ENCODE peak calls at places on chromosomes 13 and 19, in eight cellular contexts. J, U, Q, I, P, T, H and A are unnamed samples.

GRCh38 chr13:102317593-102317992 is 84.3 kb downstream of the FGF14 start:
- DNase-seq in P (no peak), Q (no peak), H (no peak), I (peak), J (no peak), U (peak), T (peak), A (peak)

GRCh38 chr19:46303702-46304397 is 7.0 kb downstream of the HIF3A start:
- DNase-seq in T (peak), Q (peak), J (no peak), U (peak), P (no peak), H (no peak), I (no peak), A (no peak)

GRCh38 chr13:44174769-44175425 is 198.7 kb upstream of the SERP2 start:
- DNase-seq in U (peak), J (no peak), I (peak), P (no peak), H (no peak), T (peak), Q (no peak), A (no peak)

GRCh38 chr13:105990256-105990958 is 545.1 kb downstream of the EFNB2 start:
- DNase-seq in H (peak), P (no peak), Q (peak), U (no peak), I (peak), T (no peak), J (no peak), A (no peak)

GRCh38 chr19:4197625-4198466 is 15.4 kb downstream of the ANKRD24 start:
- DNase-seq in I (peak), H (no peak), Q (no peak), T (no peak), P (no peak), J (no peak), U (no peak), A (no peak)

GRCh38 chr19:38429055-38429810 is 3.2 kb upstream of the RASGRP4 start:
- DNase-seq in U (no peak), T (no peak), P (no peak), Q (no peak), J (no peak), I (no peak), H (no peak), A (no peak)

GRCh38 chr13:95713651-95714050 is 36.7 kb downstream of the DNAJC3 start:
- DNase-seq in I (peak), H (peak), P (no peak), U (no peak), T (no peak), Q (no peak), J (peak), A (no peak)

GRCh38 chr13:112245959-112246358 is 130.2 kb upstream of the SPACA7 start:
- DNase-seq in P (no peak), H (no peak), Q (no peak), J (no peak), T (peak), U (no peak), I (no peak), A (no peak)

GRCh38 chr13:44271915-44272341 is 101.7 kb upstream of the SERP2 start:
- DNase-seq in I (no peak), T (no peak), H (no peak), Q (no peak), J (no peak), P (no peak), U (peak), A (peak)

GRCh38 chr13:20191902-20192469 is 752 bp downstream of the GJB2 start:
- DNase-seq in U (no peak), T (no peak), Q (no peak), I (peak), P (no peak), H (peak), J (peak), A (peak)

GRCh38 chr19:49851456-49852259 is 699 bp downstream of the PTOV1 start:
- DNase-seq in Q (no peak), I (peak), U (no peak), T (no peak), J (peak), H (peak), P (no peak), A (peak)

GRCh38 chr19:40322271-40322610 is 26.0 kb downstream of the C19orf47 start:
- DNase-seq in P (no peak), H (no peak), T (no peak), I (no peak), U (no peak), J (no peak), Q (no peak), A (no peak)

GRCh38 chr13:109867766-109868165 is 81.4 kb upstream of the IRS2 start:
- DNase-seq in H (no peak), T (no peak), I (no peak), P (no peak), Q (no peak), U (no peak), J (no peak), A (no peak)

GRCh38 chr19:9847087-9847671 is 12.1 kb downstream of the PIN1 start:
- DNase-seq in P (no peak), J (no peak), H (peak), Q (peak), U (no peak), T (peak), I (peak), A (no peak)

GRCh38 chr13:48492123-48493075 is 40.5 kb downstream of the RCBTB2 start:
- DNase-seq in U (peak), P (peak), H (no peak), J (peak), I (no peak), T (peak), Q (no peak), A (peak)

GRCh38 chr13:23140492-23140891 is 40.3 kb upstream of the SGCG start:
- DNase-seq in I (no peak), T (no peak), Q (no peak), J (no peak), U (no peak), P (no peak), H (peak), A (no peak)

GRCh38 chr19:51142119-51142518 is at the start of gene SIGLEC7:
- DNase-seq in T (no peak), Q (no peak), P (no peak), I (no peak), J (no peak), H (no peak), U (peak), A (no peak)

GRCh38 chr13:51816604-51817254 is 12.8 kb upstream of the DHRS12 start:
- DNase-seq in I (no peak), Q (peak), J (no peak), P (no peak), T (no peak), U (no peak), H (peak), A (no peak)

GRCh38 chr19:39390460-39390758 is 497 bp downstream of the PAF1 start:
- DNase-seq in T (peak), J (peak), I (no peak), P (no peak), H (peak), Q (peak), U (no peak), A (no peak)

GRCh38 chr19:54364775-54365257 is at the start of gene LAIR1:
- DNase-seq in P (no peak), U (peak), Q (no peak), I (no peak), H (no peak), J (peak), T (no peak), A (no peak)

GRCh38 chr13:80572308-80572676 is 231.4 kb upstream of the SPRY2 start:
- DNase-seq in T (no peak), I (no peak), J (no peak), Q (no peak), U (no peak), H (no peak), P (no peak), A (no peak)

GRCh38 chr19:45645631-45646344 is 6.6 kb upstream of the EML2 start:
- DNase-seq in Q (peak), I (peak), H (peak), T (peak), J (peak), P (peak), U (peak), A (peak)

GRCh38 chr13:91882918-91883317 is 484.5 kb downstream of the GPC5 start:
- DNase-seq in P (no peak), I (no peak), J (no peak), Q (no peak), H (peak), T (no peak), U (no peak), A (no peak)

GRCh38 chr19:609001-609340 is 19.3 kb downstream of the HCN2 start:
- DNase-seq in H (peak), J (no peak), I (no peak), Q (no peak), P (no peak), U (peak), T (no peak), A (peak)

DNA sequence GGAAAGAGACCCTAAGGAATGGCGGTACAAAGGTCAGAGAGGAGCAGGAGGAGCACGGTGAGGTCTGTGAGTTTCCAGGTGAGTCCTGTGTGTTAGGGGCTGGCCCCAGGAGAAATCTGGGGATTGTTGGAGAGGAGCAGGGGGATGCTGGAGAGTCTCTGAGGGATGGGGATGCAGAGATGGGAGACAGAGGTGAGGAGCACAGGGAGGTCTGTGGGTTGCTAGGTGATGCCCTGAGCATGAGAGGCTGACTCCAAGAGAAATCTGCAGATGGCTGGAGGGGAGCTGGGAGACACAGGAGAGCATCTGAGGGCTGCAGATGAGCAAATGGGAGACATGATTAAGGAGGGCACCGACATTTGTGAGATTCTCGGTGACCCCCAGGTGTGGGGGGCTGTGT is 4.1 kb upstream of the ZNF229 start:
- DNase-seq in U (no peak), H (no peak), J (no peak), I (no peak), Q (no peak), P (no peak), T (no peak), A (no peak)
- H3K27ac ChIP-seq in U (no peak), H (no peak), J (no peak), I (no peak), Q (no peak), P (no peak), T (no peak), A (no peak)

DNA sequence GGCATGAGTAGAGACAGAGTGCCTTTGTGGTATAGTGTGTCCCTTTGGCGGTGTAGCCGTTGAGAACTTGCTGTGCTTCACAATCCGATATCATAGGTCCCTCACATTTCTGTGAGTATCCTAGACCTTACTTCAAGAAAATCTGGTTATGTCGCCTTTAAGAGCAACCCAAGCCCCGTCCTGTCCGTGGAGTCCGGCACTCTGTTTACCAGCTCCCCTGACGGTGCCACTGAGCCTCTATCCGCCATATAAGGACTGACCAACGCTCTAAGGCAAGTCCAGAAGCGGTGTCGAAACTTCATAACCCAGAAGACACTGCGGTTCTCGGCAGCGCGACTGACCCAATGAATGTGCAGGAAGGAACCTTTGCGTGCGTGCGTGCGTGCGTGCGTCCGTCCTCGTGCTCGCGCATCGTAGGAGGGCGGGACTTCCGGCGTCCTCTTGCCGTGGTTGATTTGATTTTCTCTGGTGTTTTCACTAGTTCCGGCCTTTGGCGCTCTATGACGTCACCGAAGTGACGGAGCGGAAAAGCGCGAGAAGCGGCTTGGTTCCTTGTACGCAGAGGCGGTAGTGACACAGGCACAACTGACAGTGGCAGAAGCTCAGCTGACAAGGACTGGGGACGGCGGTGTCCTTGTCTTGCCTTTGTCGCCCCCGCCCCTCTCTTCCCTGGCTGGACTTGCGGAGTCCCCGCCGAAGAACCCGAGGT is at the start of the genes TRAPPC2B and ZNF547:
- DNase-seq in Q (peak), I (peak), J (peak), U (peak), P (peak), H (peak), T (peak), A (peak)
- H3K27ac ChIP-seq in Q (peak), I (peak), J (peak), U (peak), P (peak), H (peak), T (peak), A (peak)

GRCh38 chr13:28022848-28023518 is 34.5 kb upstream of the URAD start:
- DNase-seq in I (peak), H (no peak), P (no peak), T (no peak), Q (no peak), J (no peak), U (no peak), A (no peak)
- H3K27ac ChIP-seq in I (no peak), H (no peak), P (no peak), T (no peak), Q (no peak), J (no peak), U (no peak), A (no peak)

DNA sequence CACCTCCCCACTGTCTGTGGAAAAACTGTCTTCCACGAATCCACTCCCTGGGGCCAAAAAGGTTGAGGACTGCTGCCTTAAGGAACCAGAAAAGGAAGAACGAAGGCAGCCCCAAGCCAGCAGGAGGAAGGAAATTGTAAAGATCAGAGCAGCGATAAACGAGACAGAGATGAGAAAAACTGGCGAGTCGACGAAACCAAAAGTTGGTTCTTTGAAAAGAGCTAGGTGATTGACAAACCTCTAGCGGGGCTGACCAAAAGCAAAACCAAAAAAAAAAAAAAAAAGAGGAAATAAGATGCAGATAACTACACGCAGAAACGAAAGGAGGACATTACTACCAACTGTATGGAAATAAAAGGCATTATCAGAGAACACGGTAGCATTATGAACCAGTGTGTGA is 76.9 kb downstream of the GADD45B start:
- DNase-seq in P (no peak), J (peak), T (no peak), Q (no peak), I (no peak), H (peak), U (no peak), A (no peak)
- H3K27ac ChIP-seq in P (peak), J (peak), T (peak), Q (peak), I (no peak), H (peak), U (peak), A (peak)

GRCh38 chr19:55857149-55857548 is 20.8 kb downstream of the NLRP4 start:
- DNase-seq in H (no peak), I (no peak), T (no peak), Q (no peak), U (no peak), P (no peak), J (no peak), A (no peak)
- H3K27ac ChIP-seq in H (no peak), I (no peak), T (no peak), Q (no peak), U (no peak), P (no peak), J (no peak), A (no peak)

DNA sequence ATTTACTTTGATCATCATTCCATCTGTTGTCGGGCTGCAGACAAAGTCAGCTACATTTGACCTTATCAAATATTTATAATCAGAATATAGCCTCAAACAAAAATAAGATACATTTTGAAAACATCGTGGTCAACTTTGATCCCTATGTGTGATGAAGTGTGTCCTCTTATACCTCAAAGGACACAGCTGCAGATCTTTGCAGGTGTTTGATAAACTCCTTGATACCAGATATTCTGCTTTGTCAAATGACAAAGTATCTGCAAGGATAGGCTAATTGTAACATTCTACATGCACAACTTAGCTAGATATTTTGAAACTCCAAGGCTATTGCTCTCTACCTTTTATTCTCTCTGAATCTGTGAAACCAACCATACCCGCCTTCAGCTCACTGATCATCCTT is 44.0 kb downstream of the PHF11 start:
- DNase-seq in J (no peak), P (no peak), T (no peak), Q (no peak), I (no peak), U (no peak), H (no peak), A (no peak)
- H3K27ac ChIP-seq in J (peak), P (peak), T (no peak), Q (no peak), I (no peak), U (no peak), H (no peak), A (no peak)

GRCh38 chr19:2079076-2079864 is 16.9 kb downstream of the MOB3A start:
- DNase-seq in J (no peak), H (no peak), I (no peak), T (no peak), U (no peak), Q (no peak), P (no peak), A (no peak)
- H3K27ac ChIP-seq in J (no peak), H (no peak), I (no peak), T (no peak), U (peak), Q (peak), P (no peak), A (no peak)